ENCODE peak calls at places on chromosomes 12 and 14, in four cellular contexts. One of them, this sample, is unnamed.
A peak's percentile ranks its signal among the peaks of the same experiment; 100 is the strongest.

GRCh38 chr12:53623526-53623925 is 2.7 kb downstream of the ATF7 start:
- DNase-seq in H1: no peak
- DNase-seq in GM12878: no peak
- DNase-seq in K562: peak; percentile 30
- DNase-seq in this sample: no peak

GRCh38 chr12:57239587-57240068 is 10.1 kb downstream of the SHMT2 start:
- DNase-seq in H1: no peak
- DNase-seq in GM12878: no peak
- DNase-seq in K562: no peak
- DNase-seq in this sample: no peak

GRCh38 chr12:3651585-3652424 is 101.1 kb downstream of the CRACR2A start:
- DNase-seq in H1: no peak
- DNase-seq in GM12878: no peak
- DNase-seq in K562: no peak
- DNase-seq in this sample: no peak

GRCh38 chr12:116455540-116456306 is 103.5 kb upstream of the MAP1LC3B2 start:
- DNase-seq in H1: no peak
- DNase-seq in GM12878: no peak
- DNase-seq in K562: peak; percentile 69
- DNase-seq in this sample: no peak

GRCh38 chr14:37056473-37056872 is 115.9 kb downstream of the SLC25A21 start:
- DNase-seq in H1: no peak
- DNase-seq in GM12878: no peak
- DNase-seq in K562: no peak
- DNase-seq in this sample: no peak

GRCh38 chr14:21933681-21934080 is 260.1 kb upstream of the OR4E1 start:
- DNase-seq in H1: no peak
- DNase-seq in GM12878: no peak
- DNase-seq in K562: no peak
- DNase-seq in this sample: no peak

GRCh38 chr12:62471734-62472133 is 5.1 kb downstream of the MON2 start:
- DNase-seq in H1: no peak
- DNase-seq in GM12878: no peak
- DNase-seq in K562: no peak
- DNase-seq in this sample: no peak

GRCh38 chr12:110581951-110582285 is 1.2 kb downstream of the PPTC7 start:
- DNase-seq in H1: no peak
- DNase-seq in GM12878: no peak
- DNase-seq in K562: no peak
- DNase-seq in this sample: no peak

GRCh38 chr12:111673503-111673902 is 12.3 kb downstream of the BRAP start:
- DNase-seq in H1: no peak
- DNase-seq in GM12878: no peak
- DNase-seq in K562: peak; percentile 54
- DNase-seq in this sample: peak; percentile 31

GRCh38 chr12:121223283-121223946 is 13.5 kb downstream of the P2RX4 start:
- DNase-seq in H1: no peak
- DNase-seq in GM12878: no peak
- DNase-seq in K562: no peak
- DNase-seq in this sample: no peak

DNA sequence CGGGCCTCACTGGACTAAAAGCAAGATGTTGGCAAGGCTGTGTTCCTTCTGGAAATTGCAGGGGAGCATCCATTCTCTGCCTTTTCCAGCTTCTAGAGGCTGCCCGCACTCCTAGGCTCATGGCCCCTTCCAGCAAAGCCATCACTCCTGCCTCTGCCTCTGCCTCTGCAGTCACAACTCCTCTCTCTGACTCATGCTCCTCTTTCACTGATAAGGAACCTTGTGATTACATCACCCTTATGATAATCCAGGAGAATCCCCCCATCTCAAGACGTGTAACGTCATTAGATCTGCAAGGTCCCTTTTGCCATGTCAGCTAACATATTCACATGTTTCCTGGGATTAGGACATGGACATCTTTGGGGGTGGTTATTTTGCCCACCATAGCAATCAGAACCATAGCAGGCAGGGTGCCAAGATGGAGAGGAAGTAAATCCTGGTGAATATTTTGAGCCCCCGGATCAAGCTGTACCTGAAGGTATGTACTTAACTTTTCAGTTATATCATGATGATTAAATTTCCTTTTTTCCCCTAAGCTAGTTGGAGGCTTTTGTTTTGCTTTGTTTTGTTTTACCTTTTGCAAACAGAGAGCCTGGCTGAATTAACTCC is 123.6 kb downstream of the SCARB1 start:
- DNase-seq in H1: no peak
- DNase-seq in GM12878: no peak
- DNase-seq in K562: peak; percentile 44
- DNase-seq in this sample: no peak
- TF ChIP-seq CBX5 in H1: no peak
- TF ChIP-seq CBX5 in GM12878: no peak
- TF ChIP-seq CBX5 in K562: no peak
- TF ChIP-seq CBX5 in this sample: no peak

DNA sequence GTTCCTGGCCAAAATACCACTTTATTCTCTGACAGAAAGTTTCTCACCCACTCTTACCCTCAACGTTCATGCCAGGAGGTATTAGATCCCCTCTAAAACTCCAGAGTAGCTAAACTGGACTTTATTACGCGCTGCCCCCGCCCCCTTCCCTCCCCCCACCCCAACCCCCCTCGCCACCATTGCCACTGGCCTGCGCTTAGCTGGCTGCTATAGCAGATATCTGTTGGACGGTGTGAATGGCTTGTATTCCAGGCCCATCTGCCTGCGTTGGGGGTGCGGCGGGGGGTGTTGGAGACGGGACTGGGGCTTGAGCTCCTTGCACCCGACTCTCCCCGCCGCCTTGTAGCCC is 564 bp upstream of the THTPA start:
- DNase-seq in H1: no peak
- DNase-seq in GM12878: no peak
- DNase-seq in K562: no peak
- DNase-seq in this sample: no peak
- H3K9ac ChIP-seq in H1: peak overlapping the region; percentile 80
- H3K9ac ChIP-seq in GM12878: peak overlapping the region; percentile 79
- H3K9ac ChIP-seq in K562: peak overlapping the region; percentile 88
- H3K9ac ChIP-seq in this sample: peak overlapping the region; percentile 92

DNA sequence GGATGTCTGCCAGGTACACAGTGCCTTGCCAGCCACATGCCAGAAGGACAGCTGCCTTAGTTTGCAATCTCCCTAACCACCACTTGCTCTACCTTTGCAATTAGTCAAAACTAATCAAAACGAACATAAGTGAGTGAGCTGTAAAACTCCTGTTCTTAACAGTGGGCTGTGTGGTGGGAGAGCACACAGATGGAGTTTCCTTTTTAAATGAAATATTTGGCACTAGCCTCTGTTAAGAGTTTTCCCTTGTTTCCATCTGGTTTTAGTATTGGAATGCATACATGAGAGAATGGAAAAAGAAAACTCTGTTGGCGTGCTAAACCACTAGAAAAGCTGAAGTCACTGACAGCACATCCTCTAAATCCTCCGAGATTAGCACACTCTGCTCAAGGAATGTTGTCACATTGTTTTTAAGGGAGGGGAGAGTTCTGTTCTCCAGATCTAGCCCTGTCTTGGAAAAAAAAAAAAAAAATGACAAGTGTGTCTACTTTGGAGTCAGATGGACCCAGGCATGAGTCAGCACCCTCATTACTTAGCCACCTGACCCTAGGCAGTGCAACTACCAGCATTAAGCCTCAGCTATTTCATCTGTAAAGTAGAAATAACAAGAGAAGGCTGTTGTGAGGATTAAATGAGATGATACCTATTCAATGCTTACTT is 83.9 kb downstream of the STXBP6 start:
- DNase-seq in H1: no peak
- DNase-seq in GM12878: no peak
- DNase-seq in K562: no peak
- DNase-seq in this sample: no peak
- TF ChIP-seq CBX5 in H1: no peak
- TF ChIP-seq CBX5 in GM12878: no peak
- TF ChIP-seq CBX5 in K562: no peak
- TF ChIP-seq CBX5 in this sample: no peak

GRCh38 chr12:24500466-24501232 is 448.3 kb downstream of the BCAT1 start:
- DNase-seq in H1: no peak
- DNase-seq in GM12878: no peak
- DNase-seq in K562: no peak
- DNase-seq in this sample: no peak
- H3K9ac ChIP-seq in H1: no peak overlapping the region
- H3K9ac ChIP-seq in GM12878: no peak overlapping the region
- H3K9ac ChIP-seq in K562: no peak overlapping the region
- H3K9ac ChIP-seq in this sample: no peak overlapping the region

GRCh38 chr12:95205016-95205415 is 12.3 kb downstream of the FGD6 start:
- DNase-seq in H1: no peak
- DNase-seq in GM12878: no peak
- DNase-seq in K562: no peak
- DNase-seq in this sample: no peak

GRCh38 chr12:95203477-95203843 is 13.8 kb downstream of the FGD6 start:
- DNase-seq in H1: no peak
- DNase-seq in GM12878: no peak
- DNase-seq in K562: no peak
- DNase-seq in this sample: no peak

GRCh38 chr12:95202691-95203476 is 14.4 kb downstream of the FGD6 start:
- DNase-seq in H1: no peak
- DNase-seq in GM12878: no peak
- DNase-seq in K562: no peak
- DNase-seq in this sample: no peak

GRCh38 chr12:95205685-95206084 is 11.6 kb downstream of the FGD6 start:
- DNase-seq in H1: no peak
- DNase-seq in GM12878: no peak
- DNase-seq in K562: no peak
- DNase-seq in this sample: no peak

GRCh38 chr12:95204141-95204866 is 13.0 kb downstream of the FGD6 start:
- DNase-seq in H1: peak; percentile 54
- DNase-seq in GM12878: no peak
- DNase-seq in K562: peak; percentile 83
- DNase-seq in this sample: no peak
- TF ChIP-seq CBX5 in H1: no peak
- TF ChIP-seq CBX5 in GM12878: no peak
- TF ChIP-seq CBX5 in K562: no peak
- TF ChIP-seq CBX5 in this sample: no peak

GRCh38 chr12:105466901-105467598 is 136.6 kb downstream of the C12orf75 start:
- DNase-seq in H1: no peak
- DNase-seq in GM12878: no peak
- DNase-seq in K562: no peak
- DNase-seq in this sample: no peak

GRCh38 chr12:105467710-105468366 is 137.3 kb downstream of the C12orf75 start:
- DNase-seq in H1: no peak
- DNase-seq in GM12878: no peak
- DNase-seq in K562: no peak
- DNase-seq in this sample: no peak

GRCh38 chr12:105469701-105470100 is 139.2 kb downstream of the C12orf75 start:
- DNase-seq in H1: no peak
- DNase-seq in GM12878: no peak
- DNase-seq in K562: no peak
- DNase-seq in this sample: no peak

GRCh38 chr12:105469182-105469581 is 138.7 kb downstream of the C12orf75 start:
- DNase-seq in H1: no peak
- DNase-seq in GM12878: no peak
- DNase-seq in K562: no peak
- DNase-seq in this sample: no peak

DNA sequence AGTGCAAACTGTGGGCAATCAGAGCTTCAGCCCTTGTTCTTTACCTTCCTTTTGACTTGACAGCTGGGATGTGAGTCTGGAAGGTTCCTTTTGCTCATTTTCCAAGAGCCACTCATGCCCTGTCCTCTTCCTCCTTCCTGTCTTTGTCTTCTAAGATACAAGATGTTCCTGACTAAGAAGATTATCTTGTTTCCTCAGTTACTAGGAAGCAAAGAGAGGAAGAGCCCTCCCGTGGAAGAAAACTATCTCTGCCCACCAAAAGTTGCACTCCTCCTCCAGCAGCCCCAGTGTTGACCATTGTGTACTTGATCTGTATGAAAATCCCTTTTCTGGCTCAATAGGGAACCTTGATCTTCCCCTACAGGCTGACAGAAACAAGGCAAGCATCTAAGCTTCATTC is 138.0 kb downstream of the C12orf75 start:
- DNase-seq in H1: no peak
- DNase-seq in GM12878: no peak
- DNase-seq in K562: no peak
- DNase-seq in this sample: no peak
- H3K9ac ChIP-seq in H1: no peak overlapping the region
- H3K9ac ChIP-seq in GM12878: no peak overlapping the region
- H3K9ac ChIP-seq in K562: no peak overlapping the region
- H3K9ac ChIP-seq in this sample: no peak overlapping the region

DNA sequence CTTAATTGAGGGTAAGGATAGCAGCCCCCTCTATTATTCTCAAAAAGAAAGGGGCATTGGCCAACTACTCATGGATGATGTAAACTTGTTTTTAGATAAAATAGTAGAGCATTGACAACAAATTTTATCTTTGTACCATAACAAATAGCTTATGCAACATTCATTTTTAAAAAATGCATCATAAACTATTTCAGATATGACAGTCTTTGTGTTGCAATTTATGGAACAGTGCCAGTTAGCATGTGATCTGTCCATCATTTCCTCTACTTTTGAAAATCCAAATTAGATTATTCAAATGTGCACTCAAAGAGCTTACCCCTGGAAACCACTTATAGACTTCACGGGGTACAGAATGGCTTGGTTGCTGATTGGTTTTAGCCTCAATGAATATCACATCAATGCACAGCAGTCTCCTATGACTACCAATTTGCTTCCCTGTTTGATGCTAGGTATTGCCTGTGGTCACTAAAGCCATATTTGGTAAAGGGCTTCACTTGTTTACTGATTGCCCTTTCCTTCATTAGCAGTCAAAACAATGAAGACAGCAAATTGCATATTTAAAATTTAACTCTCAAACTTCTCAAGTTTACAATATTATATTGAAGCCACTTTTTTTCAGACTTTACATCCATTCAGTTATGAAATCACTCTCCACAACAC is 274.9 kb upstream of the MGAT4C start:
- DNase-seq in H1: no peak
- DNase-seq in GM12878: no peak
- DNase-seq in K562: no peak
- DNase-seq in this sample: no peak
- TF ChIP-seq CBX5 in H1: no peak
- TF ChIP-seq CBX5 in GM12878: no peak
- TF ChIP-seq CBX5 in K562: no peak
- TF ChIP-seq CBX5 in this sample: no peak

GRCh38 chr14:62076368-62076767 is 314.1 kb downstream of the SNAPC1 start:
- DNase-seq in H1: no peak
- DNase-seq in GM12878: no peak
- DNase-seq in K562: no peak
- DNase-seq in this sample: no peak

GRCh38 chr14:62081012-62081612 is 318.9 kb downstream of the SNAPC1 start:
- DNase-seq in H1: no peak
- DNase-seq in GM12878: peak; percentile 75
- DNase-seq in K562: no peak
- DNase-seq in this sample: no peak

GRCh38 chr14:62077676-62078261 is 315.5 kb downstream of the SNAPC1 start:
- DNase-seq in H1: no peak
- DNase-seq in GM12878: peak; percentile 41
- DNase-seq in K562: no peak
- DNase-seq in this sample: no peak

GRCh38 chr14:62076825-62077660 is 314.8 kb downstream of the SNAPC1 start:
- DNase-seq in H1: no peak
- DNase-seq in GM12878: no peak
- DNase-seq in K562: no peak
- DNase-seq in this sample: no peak

GRCh38 chr14:62079035-62079434 is 316.8 kb downstream of the SNAPC1 start:
- DNase-seq in H1: no peak
- DNase-seq in GM12878: no peak
- DNase-seq in K562: no peak
- DNase-seq in this sample: no peak
- H3K9ac ChIP-seq in H1: no peak overlapping the region
- H3K9ac ChIP-seq in GM12878: no peak overlapping the region
- H3K9ac ChIP-seq in K562: no peak overlapping the region
- H3K9ac ChIP-seq in this sample: no peak overlapping the region

This sample was measured in HepG2.